ENCODE peak calls at places on chromosomes 7 and 10, in seven cellular contexts. A, Y, E, U, V, I and G are unnamed samples.

GRCh38 chr7:156642306-156643045 is 1.9 kb downstream of the RNF32 start:
- DNase-seq in A (no peak), V (no peak), U (no peak), I (no peak), E (no peak), Y (no peak), G (no peak)

GRCh38 chr10:6074489-6075301 is 12.5 kb upstream of the IL2RA start:
- DNase-seq in I (peak), Y (no peak), V (no peak), E (no peak), U (no peak), A (no peak), G (no peak)

GRCh38 chr7:47578581-47579270 is 3.2 kb downstream of the TNS3 start:
- DNase-seq in A (no peak), U (no peak), Y (no peak), E (no peak), V (no peak), I (no peak), G (no peak)

GRCh38 chr7:2609001-2609411 is 22.8 kb upstream of the TTYH3 start:
- DNase-seq in U (no peak), I (no peak), E (no peak), V (no peak), Y (no peak), A (peak), G (peak)

GRCh38 chr7:46577394-46577793 is 656.3 kb upstream of the IGFBP3 start:
- DNase-seq in I (no peak), Y (no peak), E (no peak), U (no peak), V (no peak), A (no peak), G (no peak)

GRCh38 chr7:9719721-9720120 is 1254.0 kb upstream of the PHF14 start:
- DNase-seq in I (no peak), V (no peak), Y (no peak), U (no peak), A (no peak), E (no peak), G (no peak)

GRCh38 chr7:47293884-47294568 is 287.9 kb downstream of the TNS3 start:
- DNase-seq in V (peak), I (no peak), A (no peak), U (no peak), Y (no peak), E (no peak), G (peak)

GRCh38 chr7:127504715-127505114 is 80.7 kb downstream of the GCC1 start:
- DNase-seq in A (peak), I (no peak), U (no peak), V (peak), Y (no peak), E (peak), G (peak)

GRCh38 chr10:116665541-116666125 is 44.9 kb downstream of the PNLIPRP2 start:
- DNase-seq in I (no peak), U (no peak), Y (no peak), V (no peak), E (no peak), A (no peak), G (peak)